ENCODE peak calls at places on chromosome 19, in nine cellular contexts. D is substantia nigra; B is EH; Y is left colon; I is effector memory CD4-positive, alpha-beta T cell; S is T-helper 1 cell; L is transverse colon; E is RPMI8226; Z is CD8-positive, alpha-beta memory T cell. X is an unnamed sample.

GRCh38 chr19:32873560-32873959 is 4.0 kb upstream of the SLC7A9 start:
- DNase-seq in D (no peak), B (no peak), Y (no peak), I (no peak), S (no peak), L (no peak), E (no peak), Z (no peak), X (no peak)

GRCh38 chr19:39307822-39308530 is 11.8 kb downstream of the IFNL1 start:
- DNase-seq in D (no peak), B (no peak), Y (no peak), I (no peak), S (no peak), L (no peak), E (no peak), Z (no peak), X (no peak)

GRCh38 chr19:19406878-19407639 is 1.6 kb downstream of the GATAD2A start:
- DNase-seq in D (peak), B (peak), Y (peak), I (no peak), S (peak), L (peak), E (peak), Z (peak), X (no peak)

GRCh38 chr19:45477713-45478453 is 10.1 kb downstream of the FOSB start:
- DNase-seq in D (no peak), B (no peak), Y (no peak), I (peak), S (no peak), L (no peak), E (no peak), Z (no peak), X (no peak)

GRCh38 chr19:47619763-47620162 is 10.8 kb downstream of the BICRA start:
- DNase-seq in D (no peak), B (peak), Y (no peak), I (no peak), S (no peak), L (no peak), E (no peak), Z (no peak), X (no peak)

GRCh38 chr19:10815969-10816635 is 19.9 kb downstream of the TMED1 start:
- DNase-seq in D (no peak), B (peak), Y (no peak), I (no peak), S (no peak), L (no peak), E (no peak), Z (no peak), X (no peak)

GRCh38 chr19:45121827-45122345 is 28.9 kb downstream of the PPP1R37 start:
- DNase-seq in D (no peak), B (no peak), Y (no peak), I (no peak), S (no peak), L (no peak), E (no peak), Z (no peak), X (no peak)

GRCh38 chr19:4130635-4131438 is 6.9 kb upstream of the MAP2K2 start:
- DNase-seq in D (no peak), B (peak), Y (no peak), I (no peak), S (no peak), L (peak), E (no peak), Z (no peak), X (no peak)

GRCh38 chr19:18157465-18158063 is 4.6 kb downstream of the PIK3R2 start:
- DNase-seq in D (peak), B (no peak), Y (no peak), I (no peak), S (no peak), L (no peak), E (peak), Z (no peak), X (peak)

GRCh38 chr19:17155251-17155650 is 59.9 kb upstream of the USE1 start:
- DNase-seq in D (no peak), B (no peak), Y (no peak), I (no peak), S (no peak), L (no peak), E (no peak), Z (no peak), X (no peak)

GRCh38 chr19:7554990-7555864 is 19.7 kb downstream of the PNPLA6 start:
- DNase-seq in D (no peak), B (no peak), Y (peak), I (no peak), S (no peak), L (no peak), E (no peak), Z (no peak), X (no peak)

GRCh38 chr19:4597975-4598671 is 38.6 kb upstream of the SEMA6B start:
- DNase-seq in D (no peak), B (peak), Y (peak), I (peak), S (no peak), L (peak), E (peak), Z (peak), X (no peak)